ENCODE peak calls at places on chromosomes 13 and 19, in four cellular contexts. One of them, this sample, is unnamed.
A peak's percentile ranks its signal among the peaks of the same experiment; 100 is the strongest.

GRCh38 chr19:51119089-51119488 is 5.6 kb upstream of the SIGLEC9 start:
- DNase-seq in GM12878: no peak
- DNase-seq in HepG2: no peak
- DNase-seq in K562: no peak
- DNase-seq in this sample: no peak

GRCh38 chr13:30111810-30112209 is 195.5 kb downstream of the KATNAL1 start:
- DNase-seq in GM12878: no peak
- DNase-seq in HepG2: peak; percentile 20
- DNase-seq in K562: peak; percentile 10
- DNase-seq in this sample: no peak

GRCh38 chr19:51422053-51422448 is 4.6 kb upstream of the SIGLEC10 start:
- DNase-seq in HepG2: peak; percentile 67
- DNase-seq in K562: peak; percentile 95
- DNase-seq in GM12878: no peak
- DNase-seq in this sample: peak; percentile 67

GRCh38 chr19:52734340-52734892 is 428 bp downstream of the ZNF611 start:
- DNase-seq in HepG2: no peak
- DNase-seq in K562: peak; percentile 45
- DNase-seq in GM12878: no peak
- DNase-seq in this sample: no peak

GRCh38 chr19:35267818-35268545 is 780 bp upstream of the USF2 start:
- DNase-seq in K562: peak; percentile 91
- DNase-seq in HepG2: no peak
- DNase-seq in GM12878: no peak
- DNase-seq in this sample: peak; percentile 65

GRCh38 chr13:62799931-62800436 is 1384.3 kb upstream of the PCDH20 start:
- DNase-seq in GM12878: no peak
- DNase-seq in K562: no peak
- DNase-seq in HepG2: no peak
- DNase-seq in this sample: no peak

GRCh38 chr13:107421951-107422350 is 793.4 kb downstream of the LIG4 start:
- DNase-seq in K562: no peak
- DNase-seq in HepG2: no peak
- DNase-seq in GM12878: no peak
- DNase-seq in this sample: no peak

GRCh38 chr13:91313103-91313502 is 34.4 kb upstream of the MIR17HG start:
- DNase-seq in GM12878: no peak
- DNase-seq in K562: no peak
- DNase-seq in HepG2: peak; percentile 22
- DNase-seq in this sample: peak; percentile 51

GRCh38 chr13:31772231-31772630 is 32.9 kb downstream of the RXFP2 start:
- DNase-seq in HepG2: no peak
- DNase-seq in GM12878: no peak
- DNase-seq in K562: no peak
- DNase-seq in this sample: no peak

GRCh38 chr19:40797166-40797962 is 1.6 kb upstream of the EGLN2 start:
- DNase-seq in HepG2: peak; percentile 56
- DNase-seq in GM12878: no peak
- DNase-seq in K562: no peak
- DNase-seq in this sample: no peak

GRCh38 chr19:3025516-3025890 is 3.6 kb downstream of the TLE2 start:
- DNase-seq in K562: no peak
- DNase-seq in GM12878: no peak
- DNase-seq in HepG2: no peak
- DNase-seq in this sample: no peak

GRCh38 chr13:32501058-32501457 is 37.5 kb downstream of the N4BP2L2 start:
- DNase-seq in K562: no peak
- DNase-seq in GM12878: no peak
- DNase-seq in HepG2: no peak
- DNase-seq in this sample: no peak

GRCh38 chr13:43785681-43786471 is 896 bp downstream of the ENOX1 start:
- DNase-seq in GM12878: no peak
- DNase-seq in HepG2: no peak
- DNase-seq in K562: peak; percentile 6
- DNase-seq in this sample: peak; percentile 53
- TF ChIP-seq MYC in GM12878: no peak
- TF ChIP-seq MYC in HepG2: no peak
- TF ChIP-seq MYC in K562: no peak
- TF ChIP-seq MYC in this sample: no peak

GRCh38 chr19:5250127-5250659 is 90.4 kb downstream of the PTPRS start:
- DNase-seq in K562: no peak
- DNase-seq in HepG2: no peak
- DNase-seq in GM12878: no peak
- DNase-seq in this sample: no peak
- TF ChIP-seq EZH2 in K562: no peak
- TF ChIP-seq EZH2 in HepG2: no peak
- TF ChIP-seq EZH2 in GM12878: no peak
- TF ChIP-seq EZH2 in this sample: no peak

GRCh38 chr19:38647966-38648788 is 728 bp downstream of the ACTN4 start:
- DNase-seq in HepG2: no peak
- DNase-seq in GM12878: no peak
- DNase-seq in K562: no peak
- DNase-seq in this sample: peak; percentile 34

GRCh38 chr19:38649305-38650179 is 2.1 kb downstream of the ACTN4 start:
- DNase-seq in GM12878: no peak
- DNase-seq in HepG2: peak; percentile 94
- DNase-seq in K562: no peak
- DNase-seq in this sample: peak; percentile 20

GRCh38 chr19:38644719-38645118 is 2.7 kb upstream of the ACTN4 start:
- DNase-seq in HepG2: no peak
- DNase-seq in K562: no peak
- DNase-seq in GM12878: no peak
- DNase-seq in this sample: no peak

GRCh38 chr19:38648789-38649304 is 1.4 kb downstream of the ACTN4 start:
- DNase-seq in K562: no peak
- DNase-seq in HepG2: no peak
- DNase-seq in GM12878: no peak
- DNase-seq in this sample: no peak

GRCh38 chr19:38647368-38647965 is at the start of gene ACTN4:
- DNase-seq in GM12878: peak; percentile 78
- DNase-seq in K562: peak; percentile 98
- DNase-seq in HepG2: peak; percentile 91
- DNase-seq in this sample: peak; percentile 98
- TF ChIP-seq MYC in GM12878: no peak
- TF ChIP-seq MYC in K562: no peak
- TF ChIP-seq MYC in HepG2: peak; percentile 89
- TF ChIP-seq MYC in this sample: no peak

GRCh38 chr13:40664100-40665060 is 2.1 kb downstream of the FOXO1 start:
- DNase-seq in GM12878: no peak
- DNase-seq in K562: peak; percentile 50
- DNase-seq in HepG2: peak; percentile 43
- DNase-seq in this sample: peak; percentile 64
- TF ChIP-seq EZH2 in GM12878: no peak
- TF ChIP-seq EZH2 in K562: no peak
- TF ChIP-seq EZH2 in HepG2: no peak
- TF ChIP-seq EZH2 in this sample: no peak

DNA sequence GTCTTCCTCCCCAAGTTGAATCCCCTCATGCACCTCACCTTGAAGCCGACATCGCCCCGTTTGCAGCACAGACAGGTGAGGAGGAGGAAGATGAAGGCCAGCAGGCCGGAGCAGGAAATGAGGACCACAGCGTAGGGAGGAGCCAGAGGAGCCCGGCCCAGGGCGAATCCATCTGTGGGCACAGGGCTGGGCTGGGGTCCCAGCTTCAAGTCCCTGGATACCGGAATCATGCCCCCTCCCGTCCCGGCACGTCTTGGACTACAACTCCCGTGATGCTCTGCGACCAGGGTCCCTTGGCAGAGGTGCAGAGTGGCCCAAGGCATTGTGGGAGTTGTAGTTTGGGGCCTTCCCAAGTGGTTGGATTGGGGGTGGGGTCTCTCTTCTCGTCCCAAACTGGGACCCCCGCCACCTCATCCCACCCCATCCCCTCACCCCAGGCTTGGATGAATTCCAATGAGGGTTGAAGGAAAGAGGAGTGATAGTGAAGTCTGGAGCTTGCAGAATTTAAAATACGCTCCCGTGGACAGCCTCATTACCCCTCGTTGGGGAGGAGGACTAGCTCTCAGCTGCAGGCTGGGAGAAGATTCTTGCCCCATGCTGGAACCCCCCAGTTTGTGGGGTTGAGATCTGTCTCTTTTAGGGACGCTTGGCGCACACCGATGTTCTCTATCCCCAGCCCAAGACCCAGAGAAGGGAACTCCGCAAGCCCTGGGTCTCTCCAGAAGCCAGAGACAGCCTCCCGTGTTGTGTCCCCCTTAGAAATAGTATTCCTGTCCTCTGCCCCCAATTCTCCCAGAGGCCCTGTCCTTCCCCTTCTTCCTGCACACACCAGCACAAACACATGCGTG is 990 bp downstream of the LMTK3 start:
- DNase-seq in K562: peak; percentile 67
- DNase-seq in GM12878: no peak
- DNase-seq in HepG2: no peak
- DNase-seq in this sample: peak; percentile 43
- TF ChIP-seq MYC in K562: no peak
- TF ChIP-seq MYC in GM12878: no peak
- TF ChIP-seq MYC in HepG2: no peak
- TF ChIP-seq MYC in this sample: no peak

This sample was measured in endothelial cell of umbilical vein.